ENCODE peak calls at places on chromosomes 6 and 20, in six cellular contexts. P is activated CD4-positive, alpha-beta T cell treated with anti-CD3 and anti-CD28 coated beads for 24 hours; V is mesendoderm; W is choroid plexus epithelial cell; E is left ventricle myocardium inferior; K is A549. R is an unnamed sample.

GRCh38 chr6:17656092-17656491 is 50.6 kb downstream of the NUP153 start:
- DNase-seq in P (no peak), V (no peak), W (peak), E (no peak), K (no peak), R (no peak)

GRCh38 chr20:58984691-58985090 is 3.6 kb downstream of the NELFCD start:
- DNase-seq in P (no peak), V (no peak), W (no peak), E (no peak), K (no peak), R (no peak)

GRCh38 chr6:162343902-162344226 is 383.7 kb downstream of the PRKN start:
- DNase-seq in P (no peak), V (no peak), W (no peak), E (no peak), K (no peak), R (no peak)

GRCh38 chr20:57879437-57880115 is 169.8 kb upstream of the PMEPA1 start:
- DNase-seq in P (no peak), V (no peak), W (no peak), E (peak), K (no peak), R (no peak)

GRCh38 chr6:108250240-108250866 is 10.5 kb downstream of the SNX3 start:
- DNase-seq in P (no peak), V (peak), W (peak), E (no peak), K (no peak), R (no peak)

GRCh38 chr6:167963589-167964057 is 33.8 kb upstream of the KIF25 start:
- DNase-seq in P (no peak), V (no peak), W (no peak), E (no peak), K (no peak), R (no peak)

GRCh38 chr6:4322846-4323309 is 187.5 kb upstream of the ECI2 start:
- DNase-seq in P (no peak), V (peak), W (peak), E (no peak), K (no peak), R (no peak)

GRCh38 chr20:50123418-50123817 is 10.5 kb upstream of the UBE2V1 start:
- DNase-seq in P (no peak), V (no peak), W (no peak), E (no peak), K (no peak), R (no peak)

GRCh38 chr6:166955865-166956443 is 396 bp downstream of the RNASET2 start:
- DNase-seq in P (no peak), V (no peak), W (peak), E (no peak), K (peak), R (no peak)

GRCh38 chr20:61960836-61961235 is 104.8 kb downstream of the TAF4 start:
- DNase-seq in P (no peak), V (no peak), W (no peak), E (no peak), K (no peak), R (no peak)

GRCh38 chr6:26421259-26422144 is 18.8 kb upstream of the BTN3A3 start:
- DNase-seq in P (no peak), V (peak), W (peak), E (peak), K (peak), R (peak)

R was measured in GM13977.